ENCODE peak calls at places on chromosome 4, in five cellular contexts. One of them, this sample, is unnamed.

GRCh38 chr4:9800878-9801277 is 19.4 kb downstream of the DRD5 start:
- DNase-seq in H1: no peak
- DNase-seq in H9: no peak
- DNase-seq in trophoblast cell: no peak
- DNase-seq in mesenchymal stem cell: no peak
- DNase-seq in this sample: no peak

GRCh38 chr4:152278505-152279301 is 257.2 kb downstream of the FBXW7 start:
- DNase-seq in H1: no peak
- DNase-seq in H9: peak; percentile 56
- DNase-seq in trophoblast cell: peak; percentile 34
- DNase-seq in mesenchymal stem cell: no peak
- DNase-seq in this sample: no peak

GRCh38 chr4:114077610-114078009 is 98.2 kb upstream of the ARSJ start:
- DNase-seq in H1: no peak
- DNase-seq in H9: no peak
- DNase-seq in trophoblast cell: no peak
- DNase-seq in mesenchymal stem cell: peak; percentile 81
- DNase-seq in this sample: no peak

GRCh38 chr4:2402453-2402852 is 16.0 kb downstream of the ZFYVE28 start:
- DNase-seq in H1: no peak
- DNase-seq in H9: no peak
- DNase-seq in trophoblast cell: no peak
- DNase-seq in mesenchymal stem cell: no peak
- DNase-seq in this sample: no peak

GRCh38 chr4:92305878-92306520 is 2.2 kb downstream of the GRID2 start:
- DNase-seq in H1: peak; percentile 63
- DNase-seq in H9: no peak
- DNase-seq in trophoblast cell: no peak
- DNase-seq in mesenchymal stem cell: peak; percentile 6
- DNase-seq in this sample: no peak

GRCh38 chr4:74501579-74501978 is 56.6 kb downstream of the AREG start:
- DNase-seq in H1: no peak
- DNase-seq in H9: no peak
- DNase-seq in trophoblast cell: no peak
- DNase-seq in mesenchymal stem cell: peak; percentile 88
- DNase-seq in this sample: no peak

GRCh38 chr4:13344216-13344615 is 139.9 kb downstream of the RAB28 start:
- DNase-seq in H1: no peak
- DNase-seq in H9: no peak
- DNase-seq in trophoblast cell: no peak
- DNase-seq in mesenchymal stem cell: no peak
- DNase-seq in this sample: no peak

GRCh38 chr4:152684007-152684406 is 4.2 kb upstream of the TMEM154 start:
- DNase-seq in H1: no peak
- DNase-seq in H9: no peak
- DNase-seq in trophoblast cell: no peak
- DNase-seq in mesenchymal stem cell: no peak
- DNase-seq in this sample: no peak

GRCh38 chr4:134687646-134688628 is 486.3 kb upstream of the PABPC4L start:
- DNase-seq in H1: no peak
- DNase-seq in H9: no peak
- DNase-seq in trophoblast cell: no peak
- DNase-seq in mesenchymal stem cell: no peak
- DNase-seq in this sample: no peak

GRCh38 chr4:90183254-90183653 is 56.1 kb downstream of the CCSER1 start:
- DNase-seq in H1: no peak
- DNase-seq in H9: no peak
- DNase-seq in trophoblast cell: no peak
- DNase-seq in mesenchymal stem cell: no peak
- DNase-seq in this sample: no peak

GRCh38 chr4:74206088-74206826 is 48.3 kb downstream of the MTHFD2L start:
- DNase-seq in H1: no peak
- DNase-seq in H9: no peak
- DNase-seq in trophoblast cell: peak; percentile 9
- DNase-seq in mesenchymal stem cell: peak; percentile 63
- DNase-seq in this sample: no peak

GRCh38 chr4:25051534-25051933 is 20.8 kb upstream of the LGI2 start:
- DNase-seq in H1: no peak
- DNase-seq in H9: no peak
- DNase-seq in trophoblast cell: no peak
- DNase-seq in mesenchymal stem cell: peak; percentile 6
- DNase-seq in this sample: no peak

GRCh38 chr4:170089274-170089742 is 448 bp downstream of the AADAT start:
- DNase-seq in H1: no peak
- DNase-seq in H9: peak; percentile 60
- DNase-seq in trophoblast cell: peak; percentile 13
- DNase-seq in mesenchymal stem cell: peak; percentile 60
- DNase-seq in this sample: peak; percentile 29

GRCh38 chr4:36476135-36476534 is 194.7 kb downstream of the DTHD1 start:
- DNase-seq in H1: no peak
- DNase-seq in H9: no peak
- DNase-seq in trophoblast cell: no peak
- DNase-seq in mesenchymal stem cell: no peak
- DNase-seq in this sample: no peak

GRCh38 chr4:72320185-72320948 is 248.7 kb downstream of the ADAMTS3 start:
- DNase-seq in H1: no peak
- DNase-seq in H9: no peak
- DNase-seq in trophoblast cell: peak; percentile 40
- DNase-seq in mesenchymal stem cell: no peak
- DNase-seq in this sample: no peak

GRCh38 chr4:185244763-185245162 is 35.4 kb downstream of the SNX25 start:
- DNase-seq in H1: no peak
- DNase-seq in H9: no peak
- DNase-seq in trophoblast cell: peak; percentile 97
- DNase-seq in mesenchymal stem cell: peak; percentile 53
- DNase-seq in this sample: no peak

GRCh38 chr4:39348371-39349265 is 17.5 kb downstream of the RFC1 start:
- DNase-seq in H1: no peak
- DNase-seq in H9: no peak
- DNase-seq in trophoblast cell: peak; percentile 90
- DNase-seq in mesenchymal stem cell: peak; percentile 23
- DNase-seq in this sample: no peak

GRCh38 chr4:107083-107443 is 17.2 kb upstream of the ZNF718 start:
- DNase-seq in H1: no peak
- DNase-seq in H9: no peak
- DNase-seq in trophoblast cell: no peak
- DNase-seq in mesenchymal stem cell: no peak
- DNase-seq in this sample: no peak

GRCh38 chr4:3321295-3321889 is 28.6 kb downstream of the RGS12 start:
- DNase-seq in H1: no peak
- DNase-seq in H9: no peak
- DNase-seq in trophoblast cell: no peak
- DNase-seq in mesenchymal stem cell: no peak
- DNase-seq in this sample: no peak

GRCh38 chr4:89000844-89001360 is 56.1 kb downstream of the FAM13A start:
- DNase-seq in H1: no peak
- DNase-seq in H9: no peak
- DNase-seq in trophoblast cell: peak; percentile 4
- DNase-seq in mesenchymal stem cell: peak; percentile 74
- DNase-seq in this sample: no peak

GRCh38 chr4:15995826-15996225 is 32.9 kb upstream of the FGFBP2 start:
- DNase-seq in H1: no peak
- DNase-seq in H9: no peak
- DNase-seq in trophoblast cell: no peak
- DNase-seq in mesenchymal stem cell: no peak
- DNase-seq in this sample: no peak
- H2BK12ac ChIP-seq in H1: no peak overlapping the region
- H2BK12ac ChIP-seq in H9: no peak overlapping the region
- H2BK12ac ChIP-seq in trophoblast cell: no peak overlapping the region
- H2BK12ac ChIP-seq in mesenchymal stem cell: no peak overlapping the region
- H2BK12ac ChIP-seq in this sample: no peak overlapping the region

DNA sequence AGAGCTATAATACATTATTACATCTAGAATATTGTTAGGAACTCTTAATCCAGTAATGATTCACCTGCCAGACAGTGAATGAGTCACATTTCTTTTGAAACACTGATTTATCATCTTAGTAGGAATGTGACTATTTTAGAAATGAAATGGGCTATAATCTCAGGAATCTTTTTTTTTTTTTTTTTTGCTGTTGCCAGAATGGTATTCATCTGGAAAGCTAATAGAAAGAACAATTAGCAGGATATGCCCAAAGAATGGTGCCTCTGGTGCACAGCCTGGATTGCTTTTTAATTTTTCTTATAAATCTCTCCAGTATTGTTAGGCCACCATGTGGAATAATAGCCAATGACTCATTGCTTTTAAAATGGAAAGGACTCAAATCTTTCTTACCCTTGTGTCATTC is 181.1 kb upstream of the SMIM31 start:
- DNase-seq in H1: no peak
- DNase-seq in H9: no peak
- DNase-seq in trophoblast cell: peak; percentile 84
- DNase-seq in mesenchymal stem cell: no peak
- DNase-seq in this sample: no peak
- H3K27ac ChIP-seq in H1: no peak overlapping the region
- H3K27ac ChIP-seq in H9: no peak overlapping the region
- H3K27ac ChIP-seq in trophoblast cell: no peak overlapping the region
- H3K27ac ChIP-seq in mesenchymal stem cell: peak overlapping the region; percentile 64
- H3K27ac ChIP-seq in this sample: no peak overlapping the region

GRCh38 chr4:44160776-44161377 is 287.7 kb downstream of the KCTD8 start:
- DNase-seq in H1: no peak
- DNase-seq in H9: no peak
- DNase-seq in trophoblast cell: peak; percentile 14
- DNase-seq in mesenchymal stem cell: no peak
- DNase-seq in this sample: no peak
- H2BK12ac ChIP-seq in H1: no peak overlapping the region
- H2BK12ac ChIP-seq in H9: no peak overlapping the region
- H2BK12ac ChIP-seq in trophoblast cell: no peak overlapping the region
- H2BK12ac ChIP-seq in mesenchymal stem cell: no peak overlapping the region
- H2BK12ac ChIP-seq in this sample: no peak overlapping the region

DNA sequence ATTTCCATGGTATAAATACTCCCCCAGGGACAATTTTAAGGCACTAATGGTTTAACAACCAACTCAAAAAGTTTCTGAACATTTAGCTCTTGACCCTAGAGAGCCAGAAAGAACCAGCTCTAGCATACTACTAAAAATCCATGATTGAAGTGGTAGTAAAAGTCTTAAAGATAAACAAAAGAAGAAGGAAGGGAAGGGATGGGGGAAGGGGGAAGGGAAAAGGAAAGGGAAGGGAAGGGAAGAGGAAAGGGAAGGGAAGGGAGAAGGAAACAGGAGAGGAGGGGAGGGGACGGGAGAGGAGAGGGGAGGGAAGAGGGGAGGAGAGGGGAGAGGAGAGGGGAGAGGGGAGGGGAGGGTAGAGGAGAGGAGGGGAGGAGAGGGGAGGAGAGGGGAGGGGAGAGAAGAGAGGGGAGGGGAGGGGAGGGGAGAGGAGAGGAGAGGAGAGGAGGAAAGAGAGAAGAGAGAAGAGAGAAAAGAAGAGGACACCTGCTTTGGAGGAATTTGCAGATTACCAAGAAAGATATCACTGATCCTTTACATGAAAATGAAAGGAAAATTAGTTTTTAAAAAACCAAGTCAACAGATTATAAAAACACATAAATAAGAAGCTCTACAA is 26.4 kb upstream of the FAM241A start:
- DNase-seq in H1: no peak
- DNase-seq in H9: no peak
- DNase-seq in trophoblast cell: no peak
- DNase-seq in mesenchymal stem cell: no peak
- DNase-seq in this sample: no peak
- H3K27ac ChIP-seq in H1: no peak overlapping the region
- H3K27ac ChIP-seq in H9: no peak overlapping the region
- H3K27ac ChIP-seq in trophoblast cell: no peak overlapping the region
- H3K27ac ChIP-seq in mesenchymal stem cell: no peak overlapping the region
- H3K27ac ChIP-seq in this sample: no peak overlapping the region

GRCh38 chr4:181677621-181678020 is 565.6 kb upstream of the TENM3 start:
- DNase-seq in H1: no peak
- DNase-seq in H9: no peak
- DNase-seq in trophoblast cell: no peak
- DNase-seq in mesenchymal stem cell: no peak
- DNase-seq in this sample: no peak
- H2BK12ac ChIP-seq in H1: no peak overlapping the region
- H2BK12ac ChIP-seq in H9: no peak overlapping the region
- H2BK12ac ChIP-seq in trophoblast cell: no peak overlapping the region
- H2BK12ac ChIP-seq in mesenchymal stem cell: no peak overlapping the region
- H2BK12ac ChIP-seq in this sample: no peak overlapping the region

DNA sequence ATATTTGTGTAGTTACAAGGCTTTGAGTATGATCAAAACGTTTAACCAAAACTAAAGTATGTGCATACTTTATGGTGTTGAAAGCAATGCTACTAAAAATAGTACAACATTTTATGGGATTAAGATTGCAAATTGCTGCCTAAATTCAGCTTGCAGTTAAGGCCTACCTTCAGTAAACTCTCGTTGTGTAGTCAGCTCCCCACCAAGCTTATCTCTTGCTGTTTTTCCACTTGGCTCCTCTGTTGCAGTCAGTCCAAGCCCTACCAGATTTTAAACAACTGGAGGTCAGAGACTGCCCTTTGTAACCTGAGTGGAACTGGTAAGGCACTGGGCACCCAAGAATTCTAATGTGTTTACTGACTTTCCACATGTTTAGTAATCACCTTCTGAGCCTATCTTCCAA is 25.7 kb downstream of the AFF1 start:
- DNase-seq in H1: no peak
- DNase-seq in H9: no peak
- DNase-seq in trophoblast cell: no peak
- DNase-seq in mesenchymal stem cell: peak; percentile 56
- DNase-seq in this sample: peak; percentile 23
- H3K27ac ChIP-seq in H1: peak overlapping the region; percentile 85
- H3K27ac ChIP-seq in H9: peak overlapping the region; percentile 79
- H3K27ac ChIP-seq in trophoblast cell: no peak overlapping the region
- H3K27ac ChIP-seq in mesenchymal stem cell: peak overlapping the region; percentile 61
- H3K27ac ChIP-seq in this sample: peak overlapping the region; percentile 100

DNA sequence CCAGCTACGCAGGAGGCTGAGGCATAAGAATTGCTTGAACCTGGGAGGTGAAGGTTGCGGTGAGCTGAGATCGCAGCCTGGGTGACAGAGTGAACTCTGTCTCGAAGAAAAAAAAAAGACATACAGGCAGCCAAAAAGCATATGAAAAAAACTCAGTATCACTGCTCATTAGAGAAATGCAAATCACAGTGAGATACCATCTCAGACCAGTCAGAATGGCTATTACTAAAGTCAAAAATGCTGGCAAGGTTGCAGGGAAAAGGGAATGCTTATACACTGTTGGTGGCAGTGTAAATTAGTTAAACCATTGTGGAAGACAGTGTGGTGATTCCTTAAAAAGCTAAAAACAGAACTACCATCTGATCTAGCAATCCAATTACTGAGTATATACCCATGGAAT is 123.1 kb downstream of the CHIC2 start:
- DNase-seq in H1: no peak
- DNase-seq in H9: no peak
- DNase-seq in trophoblast cell: no peak
- DNase-seq in mesenchymal stem cell: no peak
- DNase-seq in this sample: no peak
- H2BK12ac ChIP-seq in H1: no peak overlapping the region
- H2BK12ac ChIP-seq in H9: no peak overlapping the region
- H2BK12ac ChIP-seq in trophoblast cell: no peak overlapping the region
- H2BK12ac ChIP-seq in mesenchymal stem cell: no peak overlapping the region
- H2BK12ac ChIP-seq in this sample: no peak overlapping the region

This sample was measured in neuronal stem cell.